ENCODE peak calls at places on chromosomes 11 and 22, in four cellular contexts. B is HCT116, K is GM23338, F is endothelial cell of umbilical vein. I is an unnamed sample.

GRCh38 chr11:85310479-85310878 is 316.7 kb downstream of the DLG2 start:
- DNase-seq in K (no peak), B (no peak), F (no peak), I (no peak)

GRCh38 chr11:122584670-122585069 is 70.9 kb upstream of the UBASH3B start:
- DNase-seq in K (no peak), B (no peak), F (no peak), I (no peak)

GRCh38 chr22:39242809-39243442 is 1.9 kb downstream of the PDGFB start:
- DNase-seq in K (peak; percentile 84), F (no peak), B (no peak), I (peak; percentile 67)

GRCh38 chr11:85485902-85486301 is 141.2 kb downstream of the DLG2 start:
- DNase-seq in F (no peak), K (no peak), B (no peak), I (no peak)

GRCh38 chr11:123184531-123184930 is 10.5 kb downstream of the CLMP start:
- DNase-seq in K (no peak), F (no peak), B (no peak), I (no peak)

GRCh38 chr11:68690671-68691401 is 6.5 kb downstream of the GAL start:
- DNase-seq in B (no peak), K (no peak), F (no peak), I (no peak)

GRCh38 chr11:47516155-47516554 is 36.8 kb downstream of the CELF1 start:
- DNase-seq in F (no peak), B (no peak), K (no peak), I (no peak)

GRCh38 chr11:17610402-17610894 is 63.4 kb downstream of the OTOG start:
- DNase-seq in B (no peak), F (no peak), K (no peak), I (no peak)

GRCh38 chr11:43810929-43811596 is 69.6 kb upstream of the ALKBH3 start:
- DNase-seq in B (no peak), K (peak; percentile 17), F (no peak), I (no peak)
- TF ChIP-seq CTCF in B (no peak), K (peak; percentile 35), F (no peak), I (no peak)

GRCh38 chr22:19879996-19880785 is 25.5 kb upstream of the GNB1L start:
- DNase-seq in B (no peak), K (no peak), F (no peak), I (no peak)

GRCh38 chr22:19880786-19881569 is 26.3 kb upstream of the GNB1L start:
- DNase-seq in B (peak; percentile 41), K (peak; percentile 99), F (peak; percentile 96), I (peak; percentile 69)

GRCh38 chr22:19878461-19879247 is 24.0 kb upstream of the GNB1L start:
- DNase-seq in K (no peak), B (no peak), F (no peak), I (no peak)

GRCh38 chr22:19879248-19879575 is 24.5 kb upstream of the GNB1L start:
- DNase-seq in K (no peak), F (no peak), B (no peak), I (no peak)

DNA sequence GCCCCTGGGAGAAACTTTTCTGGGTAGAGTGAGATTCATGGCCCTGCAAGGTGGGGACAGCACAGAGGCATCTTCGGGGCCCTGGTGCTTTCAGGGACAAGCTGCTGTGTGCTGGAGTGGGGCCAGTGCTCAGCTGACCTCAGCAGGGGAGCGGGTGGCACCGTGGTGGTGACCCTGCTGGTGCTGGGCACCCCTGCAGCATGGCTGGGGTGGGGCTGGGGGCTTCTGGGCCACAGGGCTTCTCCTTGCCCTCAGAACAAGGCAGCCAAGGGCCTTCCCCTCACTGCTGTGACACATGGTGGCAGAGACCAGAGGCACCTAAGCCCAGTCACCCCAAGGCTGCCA is 24.9 kb upstream of the GNB1L start:
- DNase-seq in K (no peak), B (no peak), F (no peak), I (no peak)
- TF ChIP-seq EZH2 in K (no peak), B (no peak), F (no peak), I (no peak)

DNA sequence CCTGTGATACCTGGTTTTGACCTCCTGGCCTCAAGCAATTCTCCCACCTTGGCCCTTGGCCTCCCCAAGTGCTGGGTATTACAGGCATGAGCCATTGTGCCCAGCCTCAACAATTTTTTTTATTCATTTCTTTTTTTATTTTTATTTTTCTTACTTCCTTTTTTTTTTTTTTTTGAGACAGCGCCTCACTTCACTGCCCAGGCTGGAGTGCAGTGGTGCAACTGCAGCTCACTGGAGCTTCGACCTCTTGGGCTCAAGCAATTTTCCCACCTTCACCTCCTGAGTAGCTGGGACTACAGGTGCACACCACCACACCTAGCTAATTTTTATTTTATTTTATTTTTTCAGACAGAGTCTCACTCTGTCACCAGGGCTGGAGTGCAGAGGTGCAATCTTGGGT is 25.5 kb upstream of the CECR2 start:
- DNase-seq in K (no peak), B (no peak), F (no peak), I (no peak)
- TF ChIP-seq CTCF in K (no peak), B (no peak), F (no peak), I (no peak)

DNA sequence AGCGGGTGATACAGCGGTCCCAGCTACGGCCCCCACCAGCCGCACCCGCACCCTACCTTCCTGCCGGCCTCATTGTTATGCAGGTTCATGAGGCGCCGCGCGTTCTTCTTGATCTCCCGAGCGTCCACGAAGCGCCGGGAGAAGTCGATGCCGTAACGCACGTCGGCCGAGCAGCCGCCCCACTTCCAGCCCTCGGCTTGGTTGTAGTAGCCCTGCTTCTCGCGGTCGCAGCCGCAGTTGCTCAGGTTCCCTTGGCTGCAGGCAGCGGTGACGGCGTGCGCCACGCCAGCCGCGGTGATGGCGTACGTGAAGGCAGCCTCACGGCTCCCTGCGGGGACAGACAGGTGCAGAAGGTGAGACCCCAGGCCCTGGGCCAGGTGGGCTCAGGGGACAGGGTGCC is 45.9 kb downstream of the WNT7B start:
- DNase-seq in F (no peak), K (no peak), B (no peak), I (no peak)
- TF ChIP-seq EZH2 in F (no peak), K (no peak), B (no peak), I (no peak)

GRCh38 chr11:819129-819931 is 616 bp downstream of the PNPLA2 start:
- DNase-seq in K (peak; percentile 97), B (no peak), F (peak; percentile 85), I (peak; percentile 81)
- TF ChIP-seq CTCF in K (no peak), B (no peak), F (no peak), I (no peak)

GRCh38 chr22:41913040-41913719 is 1.7 kb downstream of the SHISA8 start:
- DNase-seq in K (no peak), F (no peak), B (no peak), I (no peak)
- TF ChIP-seq EZH2 in K (peak; percentile 78), F (no peak), B (no peak), I (peak; percentile 75)

DNA sequence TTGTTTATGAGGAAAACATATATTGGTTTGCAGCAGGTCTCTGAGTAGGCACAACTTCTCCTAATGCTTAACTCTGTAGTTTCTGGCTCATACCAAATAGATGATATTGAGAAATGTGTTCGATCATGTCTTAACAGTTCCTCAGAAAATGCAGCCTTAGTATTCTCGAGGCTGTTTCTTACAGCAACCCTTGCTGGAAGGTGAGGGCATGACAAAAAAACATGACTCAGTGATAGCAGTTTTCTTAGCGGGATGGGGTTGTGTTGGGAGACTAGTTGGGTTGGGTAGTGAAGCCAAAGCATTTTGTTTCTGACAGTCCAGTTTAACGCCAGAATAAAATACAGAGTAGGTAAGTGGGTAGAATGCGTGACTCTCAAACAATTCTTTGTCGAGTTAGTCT is 94.7 kb upstream of the PARVA start:
- DNase-seq in B (no peak), K (no peak), F (no peak), I (peak; percentile 29)
- TF ChIP-seq CTCF in B (no peak), K (no peak), F (no peak), I (no peak)

GRCh38 chr11:6655790-6656580 is at the start of gene DCHS1:
- DNase-seq in F (no peak), K (peak; percentile 75), B (no peak), I (no peak)
- TF ChIP-seq EZH2 in F (no peak), K (no peak), B (no peak), I (peak; percentile 92)

DNA sequence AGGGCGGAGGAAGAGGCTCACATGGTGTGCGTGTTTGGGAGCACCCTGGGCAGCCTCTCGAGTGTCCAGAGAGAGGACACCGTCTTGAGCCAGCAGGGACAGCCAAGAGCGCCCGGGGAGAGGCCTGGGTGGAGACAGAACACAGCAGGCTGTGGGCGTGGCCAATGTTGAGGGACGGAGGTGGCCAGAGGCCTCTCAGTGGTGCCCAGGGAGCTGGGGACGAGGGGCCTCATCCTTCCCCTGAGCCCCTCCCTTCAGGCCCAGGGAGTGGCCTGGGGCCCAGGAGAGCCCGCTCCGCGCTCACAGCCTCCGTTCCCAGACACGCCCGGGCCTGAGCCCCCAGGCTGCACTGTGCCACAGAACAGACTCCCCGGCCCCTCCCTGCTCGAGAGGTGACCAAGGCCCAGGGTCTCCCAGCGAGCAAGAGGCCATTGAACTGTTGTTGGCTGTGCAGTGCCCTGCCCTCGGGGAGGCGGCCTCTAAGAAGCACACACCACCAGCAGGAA is 48.4 kb downstream of the CDKN1C start:
- DNase-seq in F (no peak), B (peak; percentile 18), K (peak; percentile 65), I (no peak)
- TF ChIP-seq CTCF in F (no peak), B (no peak), K (no peak), I (peak; percentile 4)

I was measured in mammary epithelial cell.